ENCODE peak calls at places on chromosome 10, in seven cellular contexts. Y is AG04449, U is SJSA1, S is heart left ventricle, L is mesenchymal stem cell, N is A549, H is bronchial epithelial cell. E is an unnamed sample.

GRCh38 chr10:72333111-72334012 is 21.4 kb downstream of the DNAJB12 start:
- DNase-seq in Y (no peak), U (no peak), S (no peak), L (no peak), N (no peak), H (no peak), E (no peak)

GRCh38 chr10:15237351-15237750 is 68.9 kb upstream of the NMT2 start:
- DNase-seq in Y (no peak), U (no peak), S (no peak), L (peak; percentile 78), N (peak; percentile 13), H (peak; percentile 51), E (peak; percentile 60)

GRCh38 chr10:35711615-35712411 is 69.7 kb upstream of the FZD8 start:
- DNase-seq in Y (no peak), U (no peak), S (no peak), L (no peak), N (no peak), H (no peak), E (no peak)

GRCh38 chr10:120588311-120588710 is 131.3 kb downstream of the PLPP4 start:
- DNase-seq in Y (no peak), U (no peak), S (no peak), L (no peak), N (no peak), H (no peak), E (no peak)

GRCh38 chr10:70265032-70265689 is 18.6 kb downstream of the NPFFR1 start:
- DNase-seq in Y (no peak), U (no peak), S (no peak), L (no peak), N (no peak), H (peak; percentile 33), E (no peak)

GRCh38 chr10:19862811-19863515 is 46.7 kb downstream of the PLXDC2 start:
- DNase-seq in Y (no peak), U (no peak), S (no peak), L (no peak), N (no peak), H (no peak), E (no peak)

GRCh38 chr10:70803768-70804423 is 11.9 kb upstream of the SGPL1 start:
- DNase-seq in Y (no peak), U (no peak), S (no peak), L (no peak), N (no peak), H (peak; percentile 73), E (no peak)

GRCh38 chr10:68135362-68135761 is 26.1 kb downstream of the MYPN start:
- DNase-seq in Y (no peak), U (no peak), S (no peak), L (peak; percentile 17), N (no peak), H (peak; percentile 28), E (no peak)

GRCh38 chr10:33330543-33331019 is 3.9 kb downstream of the NRP1 start:
- DNase-seq in Y (no peak), U (peak; percentile 86), S (peak; percentile 89), L (peak; percentile 82), N (peak; percentile 60), H (peak; percentile 72), E (peak; percentile 88)

GRCh38 chr10:110007171-110007700 is 548 bp upstream of the ADD3 start:
- DNase-seq in Y (no peak), U (peak; percentile 94), S (peak; percentile 80), L (no peak), N (peak; percentile 35), H (peak; percentile 26), E (no peak)

GRCh38 chr10:97861924-97862323 is 12.3 kb downstream of the GOLGA7B start:
- DNase-seq in Y (no peak), U (no peak), S (no peak), L (no peak), N (no peak), H (no peak), E (no peak)

GRCh38 chr10:89392974-89393373 is 551 bp downstream of the IFIT1 start:
- DNase-seq in Y (peak; percentile 77), U (peak; percentile 12), S (no peak), L (peak; percentile 98), N (no peak), H (peak; percentile 13), E (peak; percentile 65)

GRCh38 chr10:89426230-89426868 is 12.0 kb downstream of the IFIT5 start:
- DNase-seq in Y (no peak), U (peak; percentile 70), S (no peak), L (peak; percentile 71), N (peak; percentile 56), H (peak; percentile 60), E (peak; percentile 51)

GRCh38 chr10:110513949-110514348 is 16.2 kb downstream of the DUSP5 start:
- DNase-seq in Y (no peak), U (no peak), S (no peak), L (no peak), N (no peak), H (no peak), E (no peak)

GRCh38 chr10:35268323-35268722 is 68.0 kb upstream of the CCNY start:
- DNase-seq in Y (no peak), U (no peak), S (no peak), L (no peak), N (no peak), H (no peak), E (no peak)

GRCh38 chr10:88968316-88968882 is 15.8 kb upstream of the ACTA2 start:
- DNase-seq in Y (no peak), U (no peak), S (no peak), L (no peak), N (no peak), H (no peak), E (no peak)

GRCh38 chr10:79202188-79203013 is 133.6 kb downstream of the ZMIZ1 start:
- DNase-seq in Y (no peak), U (peak; percentile 38), S (peak; percentile 68), L (peak; percentile 51), N (peak; percentile 41), H (no peak), E (no peak)

GRCh38 chr10:59833810-59834209 is 72.5 kb downstream of the CCDC6 start:
- DNase-seq in Y (no peak), U (no peak), S (no peak), L (no peak), N (no peak), H (no peak), E (no peak)
- H3K4me3 ChIP-seq in Y (no peak overlapping the region), U (no peak overlapping the region), S (no peak overlapping the region), L (no peak overlapping the region), N (no peak overlapping the region), H (no peak overlapping the region), E (no peak overlapping the region)

DNA sequence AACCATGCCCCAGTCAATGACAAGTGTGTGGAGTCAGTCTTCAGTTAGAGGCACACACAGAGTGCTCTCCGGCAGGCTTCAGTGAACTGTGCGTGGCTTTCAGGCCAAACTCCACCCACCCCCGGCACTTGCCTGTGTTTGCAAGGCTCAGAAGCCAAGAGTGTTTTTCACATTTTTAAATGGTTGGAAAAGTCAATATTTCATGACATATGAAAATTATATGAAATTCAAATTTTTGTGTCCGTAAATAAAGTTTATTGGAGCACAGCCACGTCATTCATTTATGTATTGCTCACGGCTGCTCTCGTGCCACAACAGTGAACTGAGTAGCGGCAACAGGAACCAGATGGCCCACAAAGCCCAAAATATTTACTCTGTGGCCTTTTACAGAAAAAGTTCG is 104.7 kb downstream of the SFMBT2 start:
- DNase-seq in Y (no peak), U (no peak), S (no peak), L (no peak), N (no peak), H (no peak), E (no peak)
- H3K4me3 ChIP-seq in Y (no peak overlapping the region), U (no peak overlapping the region), S (no peak overlapping the region), L (no peak overlapping the region), N (no peak overlapping the region), H (no peak overlapping the region), E (no peak overlapping the region)

GRCh38 chr10:103227416-103227815 is 18.3 kb upstream of the RPEL1 start:
- DNase-seq in Y (no peak), U (no peak), S (no peak), L (no peak), N (no peak), H (peak; percentile 59), E (no peak)

GRCh38 chr10:103226011-103226410 is 19.7 kb upstream of the RPEL1 start:
- DNase-seq in Y (no peak), U (no peak), S (no peak), L (no peak), N (no peak), H (peak; percentile 15), E (no peak)

DNA sequence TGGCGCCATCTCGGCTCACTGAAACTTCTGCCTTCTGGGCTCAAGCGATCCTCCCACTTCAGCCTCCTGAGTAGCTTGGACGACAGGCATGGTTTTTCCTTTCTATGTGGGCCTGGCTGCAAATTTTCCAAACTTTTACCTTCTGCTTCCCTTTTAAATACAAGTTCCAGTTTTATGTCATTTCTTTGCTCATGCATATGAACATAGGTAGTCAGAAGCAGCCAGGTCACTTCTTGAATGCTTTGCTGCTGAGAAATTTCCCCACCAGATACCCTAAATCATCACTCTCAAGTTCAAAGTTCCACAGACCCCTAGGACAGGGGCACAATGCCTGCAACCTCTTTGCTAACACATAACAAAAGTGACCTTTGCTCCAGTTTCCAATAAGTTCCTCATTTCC is 21.6 kb upstream of the RPEL1 start:
- DNase-seq in Y (no peak), U (no peak), S (no peak), L (no peak), N (no peak), H (no peak), E (no peak)
- H3K4me3 ChIP-seq in Y (no peak overlapping the region), U (no peak overlapping the region), S (no peak overlapping the region), L (no peak overlapping the region), N (no peak overlapping the region), H (no peak overlapping the region), E (no peak overlapping the region)

GRCh38 chr10:62080905-62081304 is 179.4 kb downstream of the ARID5B start:
- DNase-seq in Y (no peak), U (no peak), S (no peak), L (no peak), N (no peak), H (no peak), E (no peak)
- H3K4me3 ChIP-seq in Y (no peak overlapping the region), U (no peak overlapping the region), S (no peak overlapping the region), L (no peak overlapping the region), N (no peak overlapping the region), H (no peak overlapping the region), E (no peak overlapping the region)

GRCh38 chr10:124591123-124591495 is 129.5 kb downstream of the LHPP start:
- DNase-seq in Y (no peak), U (no peak), S (peak; percentile 19), L (no peak), N (no peak), H (no peak), E (no peak)

GRCh38 chr10:124590216-124591122 is 128.8 kb downstream of the LHPP start:
- DNase-seq in Y (no peak), U (no peak), S (peak; percentile 19), L (no peak), N (no peak), H (peak; percentile 20), E (no peak)

GRCh38 chr10:124589491-124590006 is 127.9 kb downstream of the LHPP start:
- DNase-seq in Y (no peak), U (no peak), S (peak; percentile 28), L (no peak), N (no peak), H (peak; percentile 35), E (no peak)

GRCh38 chr10:124587811-124588211 is 126.2 kb downstream of the LHPP start:
- DNase-seq in Y (no peak), U (no peak), S (peak; percentile 14), L (no peak), N (no peak), H (no peak), E (no peak)

GRCh38 chr10:124588736-124589451 is 127.3 kb downstream of the LHPP start:
- DNase-seq in Y (no peak), U (no peak), S (peak; percentile 75), L (peak; percentile 74), N (no peak), H (no peak), E (no peak)
- H3K4me3 ChIP-seq in Y (no peak overlapping the region), U (no peak overlapping the region), S (no peak overlapping the region), L (no peak overlapping the region), N (no peak overlapping the region), H (no peak overlapping the region), E (no peak overlapping the region)